ENCODE peak calls at places on chromosomes 6 and 20, in ten cellular contexts. O is suprapubic skin, Q is cardiac fibroblast, K is adrenal gland, A is stomach, J is dorsolateral prefrontal cortex, E is mucosa of descending colon, N is breast epithelium, X is tibial artery, P is mammary epithelial cell. W is an unnamed sample.

GRCh38 chr20:4064118-4064962 is 49.0 kb upstream of the RNF24 start:
- DNase-seq in O (peak; percentile 90), J (peak; percentile 39), E (peak; percentile 89), K (peak; percentile 92), X (peak; percentile 97), A (peak; percentile 94), Q (peak; percentile 98), N (peak; percentile 82), P (peak; percentile 79), W (no peak)

GRCh38 chr6:549901-550300 is 107.0 kb downstream of the HUS1B start:
- DNase-seq in X (no peak), A (no peak), P (no peak), Q (no peak), E (no peak), K (no peak), N (no peak), O (no peak), J (no peak), W (no peak)

GRCh38 chr6:70370496-70370895 is 42.8 kb upstream of the FAM135A start:
- DNase-seq in Q (no peak), K (no peak), O (no peak), X (no peak), E (no peak), J (no peak), N (no peak), P (no peak), A (no peak), W (no peak)

GRCh38 chr6:46377209-46377608 is 114.0 kb downstream of the RCAN2 start:
- DNase-seq in P (no peak), J (no peak), K (no peak), Q (no peak), E (no peak), O (no peak), A (no peak), X (peak; percentile 76), N (no peak), W (no peak)

GRCh38 chr6:40733290-40733689 is 146.1 kb upstream of the LRFN2 start:
- DNase-seq in K (no peak), P (no peak), N (no peak), A (no peak), E (no peak), X (no peak), J (no peak), Q (no peak), O (no peak), W (no peak)

GRCh38 chr20:37327748-37328147 is 18.2 kb upstream of the SRC start:
- DNase-seq in N (no peak), Q (peak; percentile 41), P (no peak), A (peak; percentile 47), E (peak; percentile 70), K (peak; percentile 78), O (peak; percentile 92), J (no peak), X (peak; percentile 94), W (peak; percentile 24)

GRCh38 chr6:143248359-143248758 is 187.7 kb downstream of the AIG1 start:
- DNase-seq in K (no peak), O (no peak), N (no peak), X (no peak), P (peak; percentile 41), Q (no peak), A (no peak), E (no peak), J (no peak), W (no peak)

GRCh38 chr6:106473807-106474206 is 113.3 kb downstream of the CRYBG1 start:
- DNase-seq in N (no peak), A (no peak), O (no peak), E (no peak), Q (peak; percentile 87), X (no peak), J (no peak), K (no peak), P (peak; percentile 77), W (peak; percentile 38)

GRCh38 chr6:157488635-157489226 is 107.7 kb downstream of the ZDHHC14 start:
- DNase-seq in X (no peak), P (no peak), A (no peak), K (no peak), N (no peak), E (no peak), O (no peak), Q (no peak), J (no peak), W (no peak)

GRCh38 chr20:17870063-17870740 is 98.4 kb downstream of the SNX5 start:
- DNase-seq in J (no peak), N (peak; percentile 51), X (no peak), K (no peak), O (no peak), Q (peak; percentile 34), A (no peak), E (no peak), P (no peak), W (no peak)

GRCh38 chr6:159908535-159908934 is 17.7 kb downstream of the MAS1 start:
- DNase-seq in N (no peak), Q (peak; percentile 51), A (no peak), E (no peak), O (no peak), J (no peak), K (no peak), X (no peak), P (no peak), W (no peak)

GRCh38 chr6:144675231-144675861 is 390.2 kb downstream of the UTRN start:
- DNase-seq in K (peak; percentile 51), X (no peak), O (no peak), Q (peak; percentile 78), E (peak; percentile 92), J (no peak), P (peak; percentile 93), A (no peak), N (no peak), W (peak; percentile 65)

GRCh38 chr6:73710948-73711347 is 14.9 kb downstream of the CD109 start:
- DNase-seq in E (no peak), Q (no peak), P (no peak), A (no peak), J (no peak), K (no peak), O (no peak), N (no peak), X (no peak), W (no peak)

GRCh38 chr6:73713426-73714147 is 17.6 kb downstream of the CD109 start:
- DNase-seq in O (no peak), K (no peak), Q (no peak), A (no peak), N (no peak), P (no peak), J (no peak), E (no peak), X (no peak), W (no peak)

GRCh38 chr6:73710470-73710869 is 14.5 kb downstream of the CD109 start:
- DNase-seq in A (peak; percentile 47), Q (peak; percentile 71), N (no peak), J (no peak), X (no peak), P (peak; percentile 93), O (no peak), K (no peak), E (no peak), W (no peak)

GRCh38 chr6:73712536-73712935 is 16.5 kb downstream of the CD109 start:
- DNase-seq in Q (no peak), N (no peak), X (no peak), O (no peak), A (no peak), K (no peak), J (no peak), P (no peak), E (no peak), W (no peak)

GRCh38 chr6:73714227-73714626 is 18.2 kb downstream of the CD109 start:
- DNase-seq in Q (no peak), N (no peak), O (no peak), A (no peak), K (no peak), X (no peak), E (no peak), J (no peak), P (no peak), W (no peak)
- H3K4me3 ChIP-seq in Q (no peak overlapping the region), N (no peak overlapping the region), O (no peak overlapping the region), A (no peak overlapping the region), K (no peak overlapping the region), X (no peak overlapping the region), E (no peak overlapping the region), J (no peak overlapping the region), P (no peak overlapping the region), W (no peak overlapping the region)

GRCh38 chr6:111769365-111770127 is 103.7 kb downstream of the FYN start:
- DNase-seq in A (no peak), P (no peak), N (no peak), X (no peak), K (no peak), Q (no peak), O (no peak), J (no peak), E (no peak), W (no peak)
- TF ChIP-seq CTCF in A (no peak), P (no peak), N (no peak), X (no peak), K (no peak), Q (no peak), O (no peak), J (no peak), E (no peak), W (no peak)

DNA sequence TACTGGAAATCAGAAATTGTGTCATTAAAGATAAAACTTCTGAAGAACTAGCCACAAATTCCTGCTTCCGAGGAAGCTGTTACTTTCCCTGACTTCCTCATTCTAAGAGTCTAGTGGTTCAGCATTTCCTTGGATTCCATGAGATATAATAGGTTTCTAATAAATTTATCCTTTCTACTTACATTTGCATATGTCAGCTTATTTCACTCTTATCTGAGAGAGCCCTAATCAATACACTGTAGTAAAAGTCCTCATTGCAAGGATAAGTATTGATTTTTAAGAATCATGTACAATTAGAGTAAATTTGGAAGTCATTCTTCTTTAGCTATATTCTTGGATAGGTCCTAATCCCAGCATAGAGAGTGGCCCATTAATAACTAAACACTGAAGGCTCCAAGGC is 16.9 kb upstream of the THEMIS start:
- DNase-seq in P (no peak), A (no peak), X (no peak), Q (no peak), N (no peak), O (no peak), J (no peak), E (no peak), K (no peak), W (no peak)
- H3K4me3 ChIP-seq in P (no peak overlapping the region), A (no peak overlapping the region), X (no peak overlapping the region), Q (no peak overlapping the region), N (no peak overlapping the region), O (no peak overlapping the region), J (no peak overlapping the region), E (no peak overlapping the region), K (no peak overlapping the region), W (no peak overlapping the region)

DNA sequence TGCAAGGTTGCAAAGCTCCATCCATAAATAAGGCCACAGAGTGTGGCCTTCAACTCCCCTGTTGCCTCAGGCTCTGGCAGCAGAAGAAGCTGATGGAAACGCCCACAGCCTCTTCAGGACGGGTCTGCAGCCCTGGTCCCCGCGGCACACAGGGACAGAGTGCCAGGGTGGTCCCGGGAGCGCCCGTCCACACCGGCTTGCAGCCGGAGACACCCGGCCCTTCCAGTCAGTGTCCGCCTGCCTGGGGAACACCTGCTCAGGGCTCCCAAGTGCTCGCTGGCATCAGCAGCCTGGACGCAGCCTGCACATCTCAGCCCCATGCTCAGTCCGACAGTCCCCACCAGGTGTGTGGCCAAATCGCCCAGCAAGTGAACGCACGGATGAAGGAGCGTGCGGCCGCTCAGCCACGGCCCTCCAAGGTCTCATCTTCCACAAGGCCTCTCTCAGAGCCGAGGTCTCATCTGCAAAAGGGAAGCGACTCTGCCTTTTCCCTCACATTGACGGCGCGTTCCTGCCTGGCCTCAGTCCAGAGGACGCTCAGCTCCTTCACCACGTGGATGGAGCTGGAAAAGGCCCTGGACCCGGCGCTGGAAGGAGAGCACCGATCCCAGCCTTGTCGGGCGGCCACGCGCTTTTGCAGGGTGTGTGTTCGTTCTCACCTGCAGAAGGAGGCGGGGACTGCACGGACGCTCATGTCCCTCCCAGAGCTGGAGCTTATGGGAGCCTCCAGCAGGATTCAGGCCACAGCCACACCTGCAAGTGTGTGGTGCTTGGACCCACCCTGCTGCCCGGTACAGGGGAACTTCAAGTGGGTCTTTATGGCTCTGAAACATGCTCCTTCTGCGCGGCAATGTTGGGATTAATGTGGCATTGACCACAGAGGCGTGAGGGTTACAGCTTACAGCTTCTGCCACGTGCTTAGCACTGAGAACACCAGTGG is 180.4 kb downstream of the DLL1 start:
- DNase-seq in X (peak; percentile 43), P (no peak), O (peak; percentile 70), E (no peak), A (peak; percentile 24), Q (no peak), N (peak; percentile 42), K (no peak), J (peak; percentile 21), W (no peak)
- TF ChIP-seq CTCF in X (no peak), P (no peak), O (no peak), E (no peak), A (no peak), Q (no peak), N (no peak), K (no peak), J (no peak), W (no peak)